ENCODE peak calls at places on chromosomes 2 and 18, in ten cellular contexts. One of them, this sample, is unnamed.

GRCh38 chr2:119251652-119252051 is 28.0 kb downstream of the STEAP3 start:
- DNase-seq in stimulated activated CD4-positive, alpha-beta T cell treated with anti-CD3 and anti-CD28 coated beads, Interleukin-4, amount 100 ng/mL, for 48 hours: no peak
- DNase-seq in GM12865: no peak
- DNase-seq in epithelial cell of esophagus: no peak
- DNase-seq in heart right ventricle: no peak
- DNase-seq in fibroblast of pulmonary artery: no peak
- DNase-seq in HS-5: no peak
- DNase-seq in NCI-H2029 treated with DMSO at 0.1 percent for 48 hours: no peak
- DNase-seq in C1 segment of cervical spinal cord: no peak
- DNase-seq in KG1: no peak
- DNase-seq in this sample: no peak

GRCh38 chr2:57759131-57759530 is 287.5 kb upstream of the VRK2 start:
- DNase-seq in C1 segment of cervical spinal cord: no peak
- DNase-seq in fibroblast of pulmonary artery: no peak
- DNase-seq in heart right ventricle: no peak
- DNase-seq in HS-5: no peak
- DNase-seq in KG1: no peak
- DNase-seq in GM12865: no peak
- DNase-seq in NCI-H2029 treated with DMSO at 0.1 percent for 48 hours: no peak
- DNase-seq in stimulated activated CD4-positive, alpha-beta T cell treated with anti-CD3 and anti-CD28 coated beads, Interleukin-4, amount 100 ng/mL, for 48 hours: no peak
- DNase-seq in epithelial cell of esophagus: no peak
- DNase-seq in this sample: no peak

GRCh38 chr18:48333563-48333962 is 75.6 kb downstream of the ZBTB7C start:
- DNase-seq in C1 segment of cervical spinal cord: no peak
- DNase-seq in GM12865: no peak
- DNase-seq in heart right ventricle: no peak
- DNase-seq in HS-5: no peak
- DNase-seq in NCI-H2029 treated with DMSO at 0.1 percent for 48 hours: peak
- DNase-seq in KG1: no peak
- DNase-seq in stimulated activated CD4-positive, alpha-beta T cell treated with anti-CD3 and anti-CD28 coated beads, Interleukin-4, amount 100 ng/mL, for 48 hours: no peak
- DNase-seq in epithelial cell of esophagus: no peak
- DNase-seq in fibroblast of pulmonary artery: no peak
- DNase-seq in this sample: no peak

GRCh38 chr2:42971947-42972736 is 179.8 kb upstream of the HAAO start:
- DNase-seq in heart right ventricle: no peak
- DNase-seq in epithelial cell of esophagus: peak
- DNase-seq in C1 segment of cervical spinal cord: no peak
- DNase-seq in NCI-H2029 treated with DMSO at 0.1 percent for 48 hours: no peak
- DNase-seq in GM12865: peak
- DNase-seq in stimulated activated CD4-positive, alpha-beta T cell treated with anti-CD3 and anti-CD28 coated beads, Interleukin-4, amount 100 ng/mL, for 48 hours: no peak
- DNase-seq in KG1: no peak
- DNase-seq in HS-5: no peak
- DNase-seq in fibroblast of pulmonary artery: no peak
- DNase-seq in this sample: no peak

GRCh38 chr2:61807036-61807757 is 46.7 kb downstream of the FAM161A start:
- DNase-seq in heart right ventricle: no peak
- DNase-seq in GM12865: peak
- DNase-seq in HS-5: no peak
- DNase-seq in epithelial cell of esophagus: no peak
- DNase-seq in C1 segment of cervical spinal cord: no peak
- DNase-seq in fibroblast of pulmonary artery: no peak
- DNase-seq in NCI-H2029 treated with DMSO at 0.1 percent for 48 hours: no peak
- DNase-seq in stimulated activated CD4-positive, alpha-beta T cell treated with anti-CD3 and anti-CD28 coated beads, Interleukin-4, amount 100 ng/mL, for 48 hours: no peak
- DNase-seq in KG1: no peak
- DNase-seq in this sample: no peak

GRCh38 chr2:120675460-120676130 is 60.1 kb upstream of the GLI2 start:
- DNase-seq in HS-5: no peak
- DNase-seq in heart right ventricle: peak
- DNase-seq in epithelial cell of esophagus: peak
- DNase-seq in NCI-H2029 treated with DMSO at 0.1 percent for 48 hours: no peak
- DNase-seq in stimulated activated CD4-positive, alpha-beta T cell treated with anti-CD3 and anti-CD28 coated beads, Interleukin-4, amount 100 ng/mL, for 48 hours: peak
- DNase-seq in fibroblast of pulmonary artery: peak
- DNase-seq in KG1: no peak
- DNase-seq in C1 segment of cervical spinal cord: no peak
- DNase-seq in GM12865: peak
- DNase-seq in this sample: peak

GRCh38 chr2:84631047-84631446 is 114.7 kb downstream of the DNAH6 start:
- DNase-seq in KG1: no peak
- DNase-seq in HS-5: peak
- DNase-seq in fibroblast of pulmonary artery: peak
- DNase-seq in epithelial cell of esophagus: peak
- DNase-seq in stimulated activated CD4-positive, alpha-beta T cell treated with anti-CD3 and anti-CD28 coated beads, Interleukin-4, amount 100 ng/mL, for 48 hours: no peak
- DNase-seq in NCI-H2029 treated with DMSO at 0.1 percent for 48 hours: no peak
- DNase-seq in C1 segment of cervical spinal cord: no peak
- DNase-seq in GM12865: peak
- DNase-seq in heart right ventricle: no peak
- DNase-seq in this sample: no peak

GRCh38 chr2:154713605-154714004 is 15.1 kb downstream of the KCNJ3 start:
- DNase-seq in stimulated activated CD4-positive, alpha-beta T cell treated with anti-CD3 and anti-CD28 coated beads, Interleukin-4, amount 100 ng/mL, for 48 hours: no peak
- DNase-seq in heart right ventricle: no peak
- DNase-seq in KG1: no peak
- DNase-seq in fibroblast of pulmonary artery: no peak
- DNase-seq in HS-5: no peak
- DNase-seq in GM12865: no peak
- DNase-seq in NCI-H2029 treated with DMSO at 0.1 percent for 48 hours: no peak
- DNase-seq in C1 segment of cervical spinal cord: no peak
- DNase-seq in epithelial cell of esophagus: no peak
- DNase-seq in this sample: no peak

GRCh38 chr2:45452866-45453265 is 158.2 kb downstream of the SRBD1 start:
- DNase-seq in fibroblast of pulmonary artery: peak
- DNase-seq in epithelial cell of esophagus: no peak
- DNase-seq in GM12865: no peak
- DNase-seq in stimulated activated CD4-positive, alpha-beta T cell treated with anti-CD3 and anti-CD28 coated beads, Interleukin-4, amount 100 ng/mL, for 48 hours: no peak
- DNase-seq in heart right ventricle: no peak
- DNase-seq in HS-5: peak
- DNase-seq in NCI-H2029 treated with DMSO at 0.1 percent for 48 hours: no peak
- DNase-seq in KG1: no peak
- DNase-seq in C1 segment of cervical spinal cord: no peak
- DNase-seq in this sample: no peak

GRCh38 chr2:204673877-204674276 is 128.6 kb downstream of the PARD3B start:
- DNase-seq in NCI-H2029 treated with DMSO at 0.1 percent for 48 hours: no peak
- DNase-seq in heart right ventricle: no peak
- DNase-seq in HS-5: peak
- DNase-seq in fibroblast of pulmonary artery: peak
- DNase-seq in epithelial cell of esophagus: peak
- DNase-seq in GM12865: no peak
- DNase-seq in stimulated activated CD4-positive, alpha-beta T cell treated with anti-CD3 and anti-CD28 coated beads, Interleukin-4, amount 100 ng/mL, for 48 hours: no peak
- DNase-seq in C1 segment of cervical spinal cord: no peak
- DNase-seq in KG1: no peak
- DNase-seq in this sample: no peak

GRCh38 chr2:237256845-237257244 is 157.1 kb downstream of the COL6A3 start:
- DNase-seq in C1 segment of cervical spinal cord: no peak
- DNase-seq in NCI-H2029 treated with DMSO at 0.1 percent for 48 hours: no peak
- DNase-seq in epithelial cell of esophagus: peak
- DNase-seq in KG1: no peak
- DNase-seq in heart right ventricle: no peak
- DNase-seq in HS-5: no peak
- DNase-seq in fibroblast of pulmonary artery: peak
- DNase-seq in GM12865: no peak
- DNase-seq in stimulated activated CD4-positive, alpha-beta T cell treated with anti-CD3 and anti-CD28 coated beads, Interleukin-4, amount 100 ng/mL, for 48 hours: no peak
- DNase-seq in this sample: no peak

GRCh38 chr2:191066281-191067233 is 52.6 kb upstream of the STAT1 start:
- DNase-seq in heart right ventricle: no peak
- DNase-seq in epithelial cell of esophagus: no peak
- DNase-seq in NCI-H2029 treated with DMSO at 0.1 percent for 48 hours: no peak
- DNase-seq in fibroblast of pulmonary artery: no peak
- DNase-seq in stimulated activated CD4-positive, alpha-beta T cell treated with anti-CD3 and anti-CD28 coated beads, Interleukin-4, amount 100 ng/mL, for 48 hours: no peak
- DNase-seq in C1 segment of cervical spinal cord: no peak
- DNase-seq in GM12865: no peak
- DNase-seq in HS-5: no peak
- DNase-seq in KG1: peak
- DNase-seq in this sample: peak

GRCh38 chr2:233063269-233063975 is 3.3 kb downstream of the INPP5D start:
- DNase-seq in C1 segment of cervical spinal cord: no peak
- DNase-seq in KG1: no peak
- DNase-seq in HS-5: no peak
- DNase-seq in fibroblast of pulmonary artery: no peak
- DNase-seq in heart right ventricle: no peak
- DNase-seq in epithelial cell of esophagus: no peak
- DNase-seq in NCI-H2029 treated with DMSO at 0.1 percent for 48 hours: no peak
- DNase-seq in stimulated activated CD4-positive, alpha-beta T cell treated with anti-CD3 and anti-CD28 coated beads, Interleukin-4, amount 100 ng/mL, for 48 hours: no peak
- DNase-seq in GM12865: peak
- DNase-seq in this sample: peak

GRCh38 chr2:126399001-126399400 is 257.0 kb upstream of the GYPC start:
- DNase-seq in C1 segment of cervical spinal cord: no peak
- DNase-seq in fibroblast of pulmonary artery: no peak
- DNase-seq in epithelial cell of esophagus: no peak
- DNase-seq in heart right ventricle: no peak
- DNase-seq in KG1: no peak
- DNase-seq in GM12865: peak
- DNase-seq in HS-5: no peak
- DNase-seq in NCI-H2029 treated with DMSO at 0.1 percent for 48 hours: no peak
- DNase-seq in stimulated activated CD4-positive, alpha-beta T cell treated with anti-CD3 and anti-CD28 coated beads, Interleukin-4, amount 100 ng/mL, for 48 hours: peak
- DNase-seq in this sample: peak

GRCh38 chr2:206361407-206362045 is 81.8 kb upstream of the ADAM23 start:
- DNase-seq in fibroblast of pulmonary artery: no peak
- DNase-seq in KG1: no peak
- DNase-seq in C1 segment of cervical spinal cord: no peak
- DNase-seq in GM12865: peak
- DNase-seq in epithelial cell of esophagus: peak
- DNase-seq in HS-5: peak
- DNase-seq in stimulated activated CD4-positive, alpha-beta T cell treated with anti-CD3 and anti-CD28 coated beads, Interleukin-4, amount 100 ng/mL, for 48 hours: peak
- DNase-seq in NCI-H2029 treated with DMSO at 0.1 percent for 48 hours: no peak
- DNase-seq in heart right ventricle: no peak
- DNase-seq in this sample: no peak

GRCh38 chr2:88638743-88639142 is 11.5 kb upstream of the EIF2AK3 start:
- DNase-seq in fibroblast of pulmonary artery: no peak
- DNase-seq in stimulated activated CD4-positive, alpha-beta T cell treated with anti-CD3 and anti-CD28 coated beads, Interleukin-4, amount 100 ng/mL, for 48 hours: no peak
- DNase-seq in epithelial cell of esophagus: peak
- DNase-seq in heart right ventricle: no peak
- DNase-seq in C1 segment of cervical spinal cord: no peak
- DNase-seq in GM12865: no peak
- DNase-seq in HS-5: peak
- DNase-seq in NCI-H2029 treated with DMSO at 0.1 percent for 48 hours: no peak
- DNase-seq in KG1: no peak
- DNase-seq in this sample: no peak